ENCODE peak calls at places on chromosomes 1 and 21, in nine cellular contexts. One of them, this sample, is unnamed.

GRCh38 chr1:162878000-162878596 is 17.1 kb upstream of the CCDC190 start:
- DNase-seq in pancreas: peak; percentile 40
- DNase-seq in HFF-Myc: peak; percentile 48
- DNase-seq in memory B cell: no peak
- DNase-seq in Ammon's horn: peak; percentile 71
- DNase-seq in H7: peak; percentile 61
- DNase-seq in NCI-H446 treated with DMSO at 0.1 percent for 48 hours: peak; percentile 51
- DNase-seq in PC-9: peak; percentile 47
- DNase-seq in brain microvascular endothelial cell: peak; percentile 90
- DNase-seq in this sample: peak; percentile 19

GRCh38 chr1:26531651-26532131 is 2.1 kb downstream of the RPS6KA1 start:
- DNase-seq in pancreas: peak; percentile 84
- DNase-seq in H7: peak; percentile 67
- DNase-seq in brain microvascular endothelial cell: no peak
- DNase-seq in Ammon's horn: no peak
- DNase-seq in memory B cell: no peak
- DNase-seq in PC-9: peak; percentile 58
- DNase-seq in NCI-H446 treated with DMSO at 0.1 percent for 48 hours: no peak
- DNase-seq in HFF-Myc: no peak
- DNase-seq in this sample: no peak

GRCh38 chr21:17613242-17613676 is 558 bp upstream of the BTG3 start:
- DNase-seq in memory B cell: no peak
- DNase-seq in NCI-H446 treated with DMSO at 0.1 percent for 48 hours: no peak
- DNase-seq in PC-9: peak; percentile 9
- DNase-seq in Ammon's horn: peak; percentile 40
- DNase-seq in brain microvascular endothelial cell: no peak
- DNase-seq in pancreas: peak; percentile 43
- DNase-seq in HFF-Myc: no peak
- DNase-seq in H7: no peak
- DNase-seq in this sample: peak; percentile 42

GRCh38 chr1:24562625-24563024 is 6.7 kb downstream of the NCMAP start:
- DNase-seq in PC-9: peak; percentile 70
- DNase-seq in memory B cell: no peak
- DNase-seq in HFF-Myc: no peak
- DNase-seq in Ammon's horn: no peak
- DNase-seq in brain microvascular endothelial cell: no peak
- DNase-seq in pancreas: peak; percentile 48
- DNase-seq in NCI-H446 treated with DMSO at 0.1 percent for 48 hours: no peak
- DNase-seq in H7: no peak
- DNase-seq in this sample: no peak

GRCh38 chr1:95003433-95003738 is 69.4 kb downstream of the ALG14 start:
- DNase-seq in H7: no peak
- DNase-seq in HFF-Myc: no peak
- DNase-seq in Ammon's horn: no peak
- DNase-seq in brain microvascular endothelial cell: no peak
- DNase-seq in PC-9: no peak
- DNase-seq in pancreas: no peak
- DNase-seq in memory B cell: no peak
- DNase-seq in NCI-H446 treated with DMSO at 0.1 percent for 48 hours: no peak
- DNase-seq in this sample: no peak

GRCh38 chr1:107262472-107263286 is 121.8 kb downstream of the NTNG1 start:
- DNase-seq in Ammon's horn: no peak
- DNase-seq in pancreas: no peak
- DNase-seq in H7: no peak
- DNase-seq in HFF-Myc: no peak
- DNase-seq in brain microvascular endothelial cell: peak; percentile 1
- DNase-seq in PC-9: no peak
- DNase-seq in memory B cell: no peak
- DNase-seq in NCI-H446 treated with DMSO at 0.1 percent for 48 hours: no peak
- DNase-seq in this sample: no peak

GRCh38 chr1:38272515-38272914 is 225.9 kb upstream of the POU3F1 start:
- DNase-seq in brain microvascular endothelial cell: no peak
- DNase-seq in Ammon's horn: no peak
- DNase-seq in NCI-H446 treated with DMSO at 0.1 percent for 48 hours: no peak
- DNase-seq in H7: no peak
- DNase-seq in memory B cell: no peak
- DNase-seq in HFF-Myc: no peak
- DNase-seq in PC-9: no peak
- DNase-seq in pancreas: no peak
- DNase-seq in this sample: no peak

GRCh38 chr1:7299994-7300393 is 471.1 kb upstream of the VAMP3 start:
- DNase-seq in Ammon's horn: no peak
- DNase-seq in NCI-H446 treated with DMSO at 0.1 percent for 48 hours: no peak
- DNase-seq in brain microvascular endothelial cell: peak; percentile 65
- DNase-seq in H7: no peak
- DNase-seq in PC-9: no peak
- DNase-seq in HFF-Myc: no peak
- DNase-seq in pancreas: no peak
- DNase-seq in memory B cell: no peak
- DNase-seq in this sample: no peak

GRCh38 chr1:222600274-222600673 is 10.5 kb upstream of the TAF1A start:
- DNase-seq in memory B cell: no peak
- DNase-seq in HFF-Myc: no peak
- DNase-seq in H7: no peak
- DNase-seq in brain microvascular endothelial cell: no peak
- DNase-seq in NCI-H446 treated with DMSO at 0.1 percent for 48 hours: no peak
- DNase-seq in pancreas: no peak
- DNase-seq in Ammon's horn: no peak
- DNase-seq in PC-9: no peak
- DNase-seq in this sample: no peak

GRCh38 chr1:212179394-212180076 is 105.7 kb upstream of the PPP2R5A start:
- DNase-seq in memory B cell: no peak
- DNase-seq in NCI-H446 treated with DMSO at 0.1 percent for 48 hours: no peak
- DNase-seq in Ammon's horn: no peak
- DNase-seq in H7: no peak
- DNase-seq in brain microvascular endothelial cell: peak; percentile 92
- DNase-seq in PC-9: peak; percentile 29
- DNase-seq in pancreas: no peak
- DNase-seq in HFF-Myc: peak; percentile 94
- DNase-seq in this sample: no peak

GRCh38 chr1:232327296-232327695 is 302.6 kb downstream of the SIPA1L2 start:
- DNase-seq in NCI-H446 treated with DMSO at 0.1 percent for 48 hours: no peak
- DNase-seq in memory B cell: no peak
- DNase-seq in pancreas: no peak
- DNase-seq in brain microvascular endothelial cell: no peak
- DNase-seq in HFF-Myc: no peak
- DNase-seq in PC-9: no peak
- DNase-seq in Ammon's horn: no peak
- DNase-seq in H7: no peak
- DNase-seq in this sample: no peak

GRCh38 chr21:44838951-44839350 is 21.1 kb upstream of the SUMO3 start:
- DNase-seq in memory B cell: no peak
- DNase-seq in Ammon's horn: no peak
- DNase-seq in HFF-Myc: no peak
- DNase-seq in H7: no peak
- DNase-seq in brain microvascular endothelial cell: no peak
- DNase-seq in NCI-H446 treated with DMSO at 0.1 percent for 48 hours: no peak
- DNase-seq in PC-9: no peak
- DNase-seq in pancreas: no peak
- DNase-seq in this sample: no peak

GRCh38 chr1:23619299-23620188 is 60.2 kb upstream of the ID3 start:
- DNase-seq in Ammon's horn: no peak
- DNase-seq in HFF-Myc: no peak
- DNase-seq in PC-9: peak; percentile 46
- DNase-seq in memory B cell: peak; percentile 55
- DNase-seq in H7: peak; percentile 88
- DNase-seq in NCI-H446 treated with DMSO at 0.1 percent for 48 hours: no peak
- DNase-seq in pancreas: peak; percentile 59
- DNase-seq in brain microvascular endothelial cell: no peak
- DNase-seq in this sample: no peak

GRCh38 chr1:113396585-113396984 is 6.3 kb downstream of the MAGI3 start:
- DNase-seq in PC-9: peak; percentile 22
- DNase-seq in NCI-H446 treated with DMSO at 0.1 percent for 48 hours: peak; percentile 45
- DNase-seq in H7: no peak
- DNase-seq in HFF-Myc: no peak
- DNase-seq in pancreas: no peak
- DNase-seq in memory B cell: no peak
- DNase-seq in Ammon's horn: no peak
- DNase-seq in brain microvascular endothelial cell: peak; percentile 36
- DNase-seq in this sample: no peak

GRCh38 chr1:35287807-35288640 is 19.5 kb downstream of the ZMYM4 start:
- DNase-seq in H7: no peak
- DNase-seq in Ammon's horn: no peak
- DNase-seq in memory B cell: no peak
- DNase-seq in pancreas: no peak
- DNase-seq in NCI-H446 treated with DMSO at 0.1 percent for 48 hours: no peak
- DNase-seq in brain microvascular endothelial cell: peak; percentile 85
- DNase-seq in HFF-Myc: no peak
- DNase-seq in PC-9: peak; percentile 23
- DNase-seq in this sample: no peak

GRCh38 chr1:16167331-16168143 is 11.7 kb upstream of the EPHA2 start:
- DNase-seq in brain microvascular endothelial cell: no peak
- DNase-seq in memory B cell: peak; percentile 83
- DNase-seq in Ammon's horn: no peak
- DNase-seq in H7: peak; percentile 99
- DNase-seq in NCI-H446 treated with DMSO at 0.1 percent for 48 hours: no peak
- DNase-seq in HFF-Myc: no peak
- DNase-seq in pancreas: peak; percentile 63
- DNase-seq in PC-9: peak; percentile 85
- DNase-seq in this sample: no peak

GRCh38 chr1:107141491-107142369 is 891 bp downstream of the NTNG1 start:
- DNase-seq in NCI-H446 treated with DMSO at 0.1 percent for 48 hours: peak; percentile 93
- DNase-seq in pancreas: peak; percentile 17
- DNase-seq in memory B cell: peak; percentile 40
- DNase-seq in Ammon's horn: no peak
- DNase-seq in PC-9: peak; percentile 15
- DNase-seq in HFF-Myc: peak; percentile 7
- DNase-seq in brain microvascular endothelial cell: peak; percentile 14
- DNase-seq in H7: peak; percentile 31
- DNase-seq in this sample: peak; percentile 55

This sample was measured in globus pallidus.